ENCODE peak calls at places on chromosome 4, in seven cellular contexts. K is fibroblast of lung; T is CD8-positive, alpha-beta T cell; L is OCI-LY7; B is lower lobe of right lung; P is mesendoderm; H is lung. E is an unnamed sample. For H3K4me1, the result is how much of the 10 kb centered on the place peaks cover.

GRCh38 chr4:33649015-33649414 is 2595.3 kb downstream of the ARAP2 start:
- DNase-seq in K (peak), T (no peak), L (no peak), B (no peak), P (peak), H (no peak), E (no peak)

GRCh38 chr4:187167126-187167525 is 443.5 kb upstream of the FAT1 start:
- DNase-seq in K (no peak), T (no peak), L (no peak), B (no peak), P (no peak), H (no peak), E (no peak)

GRCh38 chr4:41693629-41694028 is 54.9 kb downstream of the PHOX2B start:
- DNase-seq in K (peak), T (no peak), L (peak), B (no peak), P (peak), H (no peak), E (no peak)

GRCh38 chr4:186717556-186717955 is 6.1 kb downstream of the FAT1 start:
- DNase-seq in K (no peak), T (no peak), L (no peak), B (no peak), P (no peak), H (no peak), E (peak)

GRCh38 chr4:108851346-108851745 is 88.5 kb upstream of the ETNPPL start:
- DNase-seq in K (peak), T (no peak), L (no peak), B (no peak), P (no peak), H (no peak), E (no peak)

GRCh38 chr4:169823685-169824084 is 65.9 kb upstream of the HPF1 start:
- DNase-seq in K (peak), T (no peak), L (peak), B (no peak), P (peak), H (no peak), E (peak)

GRCh38 chr4:123786955-123787354 is 390.4 kb downstream of the SPRY1 start:
- DNase-seq in K (peak), T (no peak), L (no peak), B (peak), P (no peak), H (no peak), E (no peak)

GRCh38 chr4:41509411-41510008 is 28.4 kb upstream of the LIMCH1 start:
- DNase-seq in K (no peak), T (no peak), L (no peak), B (no peak), P (no peak), H (no peak), E (no peak)

GRCh38 chr4:40150932-40151331 is 45.9 kb upstream of the RHOH start:
- DNase-seq in K (no peak), T (no peak), L (peak), B (no peak), P (no peak), H (no peak), E (no peak)

GRCh38 chr4:56859841-56860240 is 38.3 kb upstream of the SPINK2 start:
- DNase-seq in K (no peak), T (no peak), L (no peak), B (no peak), P (no peak), H (no peak), E (no peak)

GRCh38 chr4:86220137-86220536 is 139.7 kb downstream of the MAPK10 start:
- DNase-seq in K (peak), T (no peak), L (no peak), B (no peak), P (no peak), H (no peak), E (no peak)

GRCh38 chr4:147655639-147656038 is 28.3 kb downstream of the PRMT9 start:
- DNase-seq in K (no peak), T (no peak), L (no peak), B (no peak), P (no peak), H (no peak), E (no peak)

GRCh38 chr4:147049940-147050852 is 104.5 kb upstream of the TTC29 start:
- DNase-seq in K (peak), T (no peak), L (no peak), B (no peak), P (no peak), H (peak), E (no peak)

GRCh38 chr4:53558061-53558801 is 33.1 kb downstream of the LNX1 start:
- DNase-seq in K (no peak), T (no peak), L (no peak), B (no peak), P (peak), H (no peak), E (no peak)

GRCh38 chr4:7853271-7853670 is 86.4 kb downstream of the AFAP1 start:
- DNase-seq in K (no peak), T (no peak), L (no peak), B (no peak), P (no peak), H (no peak), E (no peak)

GRCh38 chr4:38233727-38234478 is 273.7 kb downstream of the PTTG2 start:
- DNase-seq in K (no peak), T (no peak), L (no peak), B (peak), P (no peak), H (no peak), E (no peak)

GRCh38 chr4:38235338-38235737 is 275.1 kb downstream of the PTTG2 start:
- DNase-seq in K (no peak), T (no peak), L (no peak), B (no peak), P (no peak), H (no peak), E (no peak)

GRCh38 chr4:38237139-38237538 is 276.9 kb downstream of the PTTG2 start:
- DNase-seq in K (peak), T (no peak), L (no peak), B (no peak), P (no peak), H (no peak), E (no peak)

GRCh38 chr4:38236503-38236902 is 276.3 kb downstream of the PTTG2 start:
- DNase-seq in K (no peak), T (no peak), L (no peak), B (no peak), P (no peak), H (no peak), E (no peak)

DNA sequence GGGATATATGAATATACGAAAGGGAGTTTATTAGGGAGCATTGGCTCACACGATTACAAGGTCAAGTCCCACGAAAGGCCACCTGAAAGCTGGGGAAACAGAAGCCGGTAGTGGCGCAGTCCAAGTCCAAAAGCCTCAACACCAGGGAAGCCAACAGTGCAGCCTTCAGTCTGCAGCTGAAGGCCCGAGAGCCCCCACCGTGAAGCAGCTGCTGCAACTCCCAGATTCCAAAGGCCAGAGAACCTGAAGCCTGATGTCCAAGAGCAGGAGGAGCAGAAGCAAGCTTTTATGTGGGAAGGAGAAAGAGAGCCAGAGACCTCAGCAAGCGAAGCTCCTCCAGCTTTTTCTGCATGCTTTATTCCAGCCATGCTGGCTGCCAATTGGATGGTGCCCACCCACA is 275.8 kb downstream of the PTTG2 start:
- DNase-seq in K (no peak), T (no peak), L (no peak), B (no peak), P (no peak), H (no peak), E (no peak)
- H3K27ac ChIP-seq in K (no peak), T (no peak), L (no peak), B (no peak), P (no peak), H (no peak), E (no peak)

GRCh38 chr4:158782539-158783360 is 13.9 kb downstream of the FNIP2 start:
- DNase-seq in K (no peak), T (no peak), L (no peak), B (no peak), P (peak), H (no peak), E (peak)

GRCh38 chr4:158786155-158786581 is 17.3 kb downstream of the FNIP2 start:
- DNase-seq in K (peak), T (no peak), L (no peak), B (no peak), P (no peak), H (no peak), E (no peak)

GRCh38 chr4:158787718-158788441 is 19.1 kb downstream of the FNIP2 start:
- DNase-seq in K (no peak), T (no peak), L (no peak), B (no peak), P (no peak), H (no peak), E (no peak)

GRCh38 chr4:158781963-158782362 is 13.1 kb downstream of the FNIP2 start:
- DNase-seq in K (no peak), T (no peak), L (no peak), B (no peak), P (peak), H (no peak), E (no peak)

DNA sequence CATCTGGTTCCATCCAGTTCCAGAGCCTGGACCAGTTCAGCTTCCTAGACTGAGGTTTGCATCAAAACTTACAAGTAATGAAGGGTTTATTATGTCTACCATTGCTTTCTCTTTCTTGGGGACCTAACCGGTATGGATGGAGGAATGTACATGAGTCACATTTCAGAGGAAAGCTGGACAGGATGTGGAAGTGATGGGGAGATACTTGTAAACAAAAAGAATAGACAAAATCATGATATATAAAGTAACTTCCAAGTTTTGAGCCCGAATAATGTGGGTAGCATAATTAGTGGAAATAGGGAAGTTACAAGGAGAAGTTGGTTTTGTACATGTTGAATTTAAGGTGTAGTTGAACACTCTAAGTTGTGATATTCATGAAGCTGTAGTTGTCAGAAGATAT is 14.9 kb downstream of the FNIP2 start:
- DNase-seq in K (peak), T (no peak), L (no peak), B (no peak), P (no peak), H (no peak), E (no peak)
- H3K4me1 ChIP-seq in K (under half), T (under half), L (under half), B (half or more), P (under half), H (under half), E (under half)

DNA sequence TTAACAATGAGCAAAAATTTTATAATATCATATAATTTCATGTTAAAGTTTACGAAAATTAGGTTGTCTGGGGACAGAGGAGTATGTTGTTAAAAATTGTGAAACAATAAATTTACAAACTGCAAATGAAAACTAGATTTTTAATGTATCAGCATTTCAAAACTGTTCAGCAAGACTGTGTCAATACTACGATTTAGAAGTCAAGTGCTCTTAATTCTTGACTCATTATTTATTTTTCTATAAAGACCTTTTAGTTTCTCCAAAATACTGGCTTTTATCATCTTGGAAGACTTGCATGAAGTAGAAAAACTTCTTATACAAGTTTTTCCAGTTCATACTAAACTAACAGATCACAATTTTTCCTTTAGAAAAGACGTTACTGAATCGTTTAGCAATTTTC is 231.5 kb downstream of the PPP3CA start:
- DNase-seq in K (no peak), T (no peak), L (no peak), B (no peak), P (no peak), H (no peak), E (no peak)
- H3K27ac ChIP-seq in K (no peak), T (no peak), L (no peak), B (no peak), P (no peak), H (no peak), E (no peak)

GRCh38 chr4:1770791-1771231 is 22.3 kb upstream of the FGFR3 start:
- DNase-seq in K (no peak), T (no peak), L (no peak), B (no peak), P (no peak), H (no peak), E (no peak)
- H3K4me1 ChIP-seq in K (under half), T (under half), L (under half), B (under half), P (under half), H (under half), E (under half)

GRCh38 chr4:26751838-26752237 is 108.8 kb upstream of the STIM2 start:
- DNase-seq in K (no peak), T (no peak), L (no peak), B (no peak), P (no peak), H (no peak), E (no peak)
- H3K27ac ChIP-seq in K (no peak), T (no peak), L (no peak), B (no peak), P (no peak), H (no peak), E (no peak)

GRCh38 chr4:16231570-16232252 is 5.4 kb upstream of the TAPT1 start:
- DNase-seq in K (no peak), T (no peak), L (no peak), B (no peak), P (no peak), H (no peak), E (no peak)
- H3K4me1 ChIP-seq in K (under half), T (under half), L (half or more), B (under half), P (under half), H (under half), E (under half)

DNA sequence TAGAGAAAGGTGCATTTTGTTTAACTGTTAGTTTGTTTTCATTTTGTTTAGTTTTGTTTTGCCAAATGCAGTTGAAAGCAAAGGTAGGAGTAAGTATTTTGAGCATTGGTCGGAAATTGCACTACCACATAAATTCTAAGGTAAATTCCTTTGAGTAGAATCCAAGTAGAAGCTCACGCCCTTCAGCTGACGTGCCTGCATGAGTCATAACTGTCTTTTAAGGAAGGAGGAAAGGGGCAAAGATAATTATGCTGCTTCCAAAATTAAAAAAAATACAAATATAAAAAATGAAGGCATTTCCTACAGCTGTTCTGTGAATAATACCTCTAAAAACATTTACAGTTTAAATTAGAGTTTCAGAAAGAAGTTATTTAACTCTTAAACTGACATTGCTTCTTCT is 110.2 kb upstream of the MYOZ2 start:
- DNase-seq in K (peak), T (no peak), L (no peak), B (peak), P (peak), H (peak), E (peak)
- H3K27ac ChIP-seq in K (peak), T (no peak), L (no peak), B (peak), P (no peak), H (no peak), E (peak)

GRCh38 chr4:98484031-98484430 is 174.4 kb downstream of the TSPAN5 start:
- DNase-seq in K (no peak), T (no peak), L (no peak), B (no peak), P (no peak), H (no peak), E (no peak)

GRCh38 chr4:98480535-98480934 is 177.9 kb downstream of the TSPAN5 start:
- DNase-seq in K (no peak), T (no peak), L (no peak), B (no peak), P (no peak), H (no peak), E (no peak)

GRCh38 chr4:98482503-98482846 is 175.9 kb downstream of the TSPAN5 start:
- DNase-seq in K (no peak), T (no peak), L (no peak), B (no peak), P (no peak), H (no peak), E (no peak)

GRCh38 chr4:98482847-98483806 is 175.3 kb downstream of the TSPAN5 start:
- DNase-seq in K (no peak), T (no peak), L (no peak), B (no peak), P (no peak), H (no peak), E (no peak)

GRCh38 chr4:98481167-98481566 is 177.2 kb downstream of the TSPAN5 start:
- DNase-seq in K (no peak), T (no peak), L (no peak), B (no peak), P (no peak), H (no peak), E (no peak)
- H3K4me1 ChIP-seq in K (under half), T (under half), L (under half), B (under half), P (under half), H (under half), E (under half)

GRCh38 chr4:74110670-74111069 is 11.7 kb upstream of the CXCL2 start:
- DNase-seq in K (no peak), T (no peak), L (no peak), B (no peak), P (no peak), H (no peak), E (no peak)

GRCh38 chr4:74109894-74110605 is 11.1 kb upstream of the CXCL2 start:
- DNase-seq in K (peak), T (no peak), L (no peak), B (no peak), P (no peak), H (no peak), E (no peak)

GRCh38 chr4:74109116-74109791 is 10.3 kb upstream of the CXCL2 start:
- DNase-seq in K (peak), T (no peak), L (no peak), B (peak), P (peak), H (peak), E (no peak)

GRCh38 chr4:74105656-74106275 is 6.8 kb upstream of the CXCL2 start:
- DNase-seq in K (peak), T (no peak), L (no peak), B (no peak), P (no peak), H (no peak), E (no peak)

GRCh38 chr4:74108457-74109115 is 9.6 kb upstream of the CXCL2 start:
- DNase-seq in K (no peak), T (no peak), L (no peak), B (no peak), P (no peak), H (no peak), E (no peak)
- H3K27ac ChIP-seq in K (peak), T (no peak), L (no peak), B (peak), P (no peak), H (peak), E (no peak)

E was measured in prostate gland.